ENCODE peak calls at places on chromosomes 2 and 18, in four cellular contexts. Y is neural progenitor cell, I is cardiac muscle cell, N is psoas muscle. Z is an unnamed sample.

GRCh38 chr2:17309741-17310339 is 208.4 kb downstream of the RAD51AP2 start:
- DNase-seq in Y (peak; percentile 86), I (peak; percentile 82), N (no peak), Z (no peak)

GRCh38 chr2:127545796-127546195 is 10.3 kb downstream of the MYO7B start:
- DNase-seq in Y (no peak), I (no peak), N (no peak), Z (no peak)

GRCh38 chr2:98702896-98703620 is 27.9 kb downstream of the MGAT4A start:
- DNase-seq in Y (no peak), I (peak; percentile 21), N (no peak), Z (no peak)

GRCh38 chr2:234550511-234551107 is 53.7 kb upstream of the ARL4C start:
- DNase-seq in Y (peak; percentile 86), I (peak; percentile 79), N (peak; percentile 59), Z (peak; percentile 66)

GRCh38 chr2:234980476-234981187 is 28.8 kb downstream of the SH3BP4 start:
- DNase-seq in Y (no peak), I (no peak), N (no peak), Z (no peak)

GRCh38 chr2:20660506-20660905 is 6.4 kb upstream of the GDF7 start:
- DNase-seq in Y (no peak), I (no peak), N (no peak), Z (no peak)

GRCh38 chr18:10009321-10010144 is 95.7 kb downstream of the VAPA start:
- DNase-seq in Y (no peak), I (no peak), N (no peak), Z (no peak)

GRCh38 chr2:232488721-232489300 is 1.2 kb upstream of the ECEL1 start:
- DNase-seq in Y (no peak), I (no peak), N (no peak), Z (no peak)

DNA sequence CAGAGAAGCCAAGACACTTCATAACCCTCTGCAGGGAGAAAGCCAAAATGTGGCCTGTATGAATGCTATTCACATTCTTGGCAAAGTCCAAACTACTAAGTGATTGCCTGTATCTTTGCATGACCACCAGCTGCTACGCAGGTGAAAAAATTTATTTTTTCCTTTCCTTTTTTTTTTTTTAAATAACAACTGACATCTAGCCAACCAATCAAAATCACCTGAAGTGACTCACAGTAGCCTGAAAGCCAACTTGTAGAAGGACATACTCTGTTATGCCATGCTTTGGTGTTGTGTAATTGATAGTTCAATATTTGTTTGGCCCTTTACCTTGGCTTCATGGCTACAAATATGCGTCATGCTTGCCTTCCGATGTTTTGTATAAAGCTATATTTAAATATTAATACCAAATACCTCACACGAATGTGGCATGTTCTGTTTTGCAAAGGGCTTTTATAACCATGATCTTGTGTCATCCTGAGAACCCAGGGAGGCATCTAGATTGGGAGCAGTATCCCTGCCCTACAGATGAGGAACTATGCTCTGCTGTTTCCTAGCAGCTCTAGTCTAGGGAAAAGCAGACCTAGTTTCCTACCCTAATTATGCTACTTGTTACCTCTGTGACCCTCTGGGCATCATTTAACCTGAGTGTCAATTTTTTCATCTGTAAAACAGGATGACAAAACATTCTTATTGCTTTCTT is 102.1 kb downstream of the MYOM1 start:
- DNase-seq in Y (no peak), I (no peak), N (no peak), Z (no peak)
- TF ChIP-seq CTCF in Y (no peak), I (no peak), N (no peak), Z (no peak)

GRCh38 chr18:31575515-31576246 is 16.0 kb upstream of the TTR start:
- DNase-seq in Y (no peak), I (no peak), N (no peak), Z (no peak)

GRCh38 chr18:31576670-31577069 is 15.0 kb upstream of the TTR start:
- DNase-seq in Y (no peak), I (no peak), N (no peak), Z (no peak)

GRCh38 chr18:31572368-31572767 is 19.3 kb upstream of the TTR start:
- DNase-seq in Y (no peak), I (no peak), N (no peak), Z (no peak)

GRCh38 chr18:31573047-31573446 is 18.6 kb upstream of the TTR start:
- DNase-seq in Y (no peak), I (no peak), N (no peak), Z (no peak)

DNA sequence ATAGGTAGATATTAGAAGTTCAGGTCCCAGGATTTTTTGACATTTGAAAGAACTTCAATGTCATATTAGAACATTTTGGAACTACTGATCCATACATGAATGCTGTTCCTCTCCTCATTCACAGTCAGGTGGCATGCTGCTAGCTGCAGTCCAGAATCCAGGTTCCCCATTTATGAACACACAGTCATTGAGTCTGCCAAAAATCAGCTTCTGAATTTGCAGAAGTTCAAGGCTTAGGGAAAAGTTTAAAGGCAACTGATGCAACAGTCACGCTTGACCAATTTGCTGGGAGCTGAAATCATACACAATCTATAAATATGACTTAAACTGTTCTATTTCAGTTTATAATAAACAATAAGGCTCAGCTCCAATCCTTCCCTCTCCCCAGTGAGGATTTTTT is 17.3 kb upstream of the TTR start:
- DNase-seq in Y (no peak), I (no peak), N (no peak), Z (no peak)
- H3K4me1 ChIP-seq in Y (peaks cover 13% of the 10 kb centered on the region), I (no peaks in the 10 kb centered on the region), N (no peaks in the 10 kb centered on the region), Z (no peaks in the 10 kb centered on the region)

GRCh38 chr18:3380384-3380961 is 69.5 kb upstream of the TGIF1 start:
- DNase-seq in Y (no peak), I (no peak), N (peak; percentile 46), Z (no peak)
- TF ChIP-seq CTCF in Y (peak; percentile 12), I (peak; percentile 16), N (no peak), Z (no peak)

GRCh38 chr2:138493334-138493733 is 8.2 kb upstream of the SPOPL start:
- DNase-seq in Y (no peak), I (no peak), N (no peak), Z (no peak)

GRCh38 chr2:138491495-138491862 is 10.1 kb upstream of the SPOPL start:
- DNase-seq in Y (no peak), I (no peak), N (no peak), Z (no peak)

GRCh38 chr2:138490673-138491494 is 10.7 kb upstream of the SPOPL start:
- DNase-seq in Y (no peak), I (no peak), N (no peak), Z (no peak)

GRCh38 chr2:138494265-138494966 is 7.2 kb upstream of the SPOPL start:
- DNase-seq in Y (no peak), I (no peak), N (no peak), Z (no peak)

DNA sequence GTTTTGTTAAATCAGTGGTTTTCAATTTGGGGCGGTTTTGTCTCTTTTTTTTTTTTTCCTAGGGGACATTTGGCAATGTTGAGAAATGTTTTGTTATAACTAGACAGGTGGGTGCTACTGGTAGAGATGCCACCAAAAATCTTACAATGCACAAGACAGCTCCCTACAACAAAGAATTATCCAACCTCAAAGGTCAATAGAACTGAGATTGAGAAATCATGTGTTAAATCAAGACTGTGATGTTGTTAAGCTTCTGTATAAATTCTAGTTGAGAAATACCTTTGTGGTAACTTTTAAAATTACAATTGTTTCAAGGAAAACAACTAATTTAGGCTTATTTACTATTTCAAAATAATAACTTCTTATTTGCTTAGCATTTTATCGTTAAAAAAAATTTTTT is 9.4 kb upstream of the SPOPL start:
- DNase-seq in Y (no peak), I (no peak), N (no peak), Z (no peak)
- H3K4me1 ChIP-seq in Y (no peaks in the 10 kb centered on the region), I (no peaks in the 10 kb centered on the region), N (peaks cover 8% of the 10 kb centered on the region), Z (no peaks in the 10 kb centered on the region)

DNA sequence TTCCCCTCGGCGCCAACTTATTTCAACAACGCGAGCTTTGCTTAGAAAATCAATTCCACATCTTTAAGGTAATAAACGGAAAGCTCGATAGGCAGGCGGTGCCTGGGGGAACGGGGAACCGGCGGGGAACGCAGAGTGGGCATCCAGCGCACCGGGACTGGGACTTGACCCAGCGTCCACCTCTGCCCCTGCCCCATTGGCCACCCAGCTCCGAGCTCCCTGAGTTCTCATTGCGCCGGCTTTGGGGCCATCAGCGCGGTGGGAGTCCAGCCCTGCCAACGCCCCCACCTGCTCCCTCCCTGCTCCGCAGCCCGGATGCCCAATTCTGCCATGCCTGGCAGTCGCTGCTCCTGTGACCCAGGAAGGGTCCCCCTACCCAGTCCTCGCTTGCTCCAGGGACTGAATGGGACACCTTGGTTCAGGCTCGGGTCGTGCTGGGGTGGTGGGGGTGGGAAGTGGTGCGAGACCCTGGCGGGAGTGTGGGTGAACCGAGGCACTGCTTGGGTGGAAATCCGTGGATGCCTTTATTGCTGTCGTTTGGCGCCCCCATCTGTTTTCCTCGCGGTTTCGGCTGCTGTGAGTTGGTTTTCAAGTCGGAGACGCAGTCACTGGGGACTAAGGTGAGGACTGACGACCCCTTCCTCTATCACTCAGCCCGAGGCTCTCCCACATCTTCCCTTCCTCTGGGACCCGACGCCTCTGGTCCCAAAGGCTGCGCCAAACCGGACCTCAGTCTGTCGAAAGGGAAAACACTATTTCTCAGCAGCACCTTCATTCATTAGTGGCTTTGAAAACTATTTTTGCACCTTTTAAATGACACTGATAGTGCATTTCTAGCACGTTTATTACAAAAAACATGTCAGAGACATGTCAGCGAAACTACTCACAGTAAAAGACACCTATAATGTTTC is 2.4 kb upstream of the EVX2 start:
- DNase-seq in Y (peak; percentile 78), I (peak; percentile 78), N (no peak), Z (no peak)
- TF ChIP-seq CTCF in Y (peak; percentile 75), I (peak; percentile 47), N (peak; percentile 53), Z (no peak)

GRCh38 chr2:144477943-144478283 is 42.0 kb downstream of the ZEB2 start:
- DNase-seq in Y (no peak), I (no peak), N (no peak), Z (no peak)
- H3K4me1 ChIP-seq in Y (peaks cover 57% of the 10 kb centered on the region), I (peaks cover 62% of the 10 kb centered on the region), N (peaks cover 24% of the 10 kb centered on the region), Z (peaks cover 22% of the 10 kb centered on the region)

GRCh38 chr2:224449212-224450147 is 47.6 kb upstream of the FAM124B start:
- DNase-seq in Y (no peak), I (no peak), N (no peak), Z (no peak)
- TF ChIP-seq CTCF in Y (peak; percentile 67), I (peak; percentile 67), N (peak; percentile 57), Z (no peak)

GRCh38 chr2:236852100-236852976 is 233.4 kb upstream of the COPS8 start:
- DNase-seq in Y (no peak), I (no peak), N (no peak), Z (no peak)
- H3K4me1 ChIP-seq in Y (peaks cover 47% of the 10 kb centered on the region), I (peaks cover 13% of the 10 kb centered on the region), N (peaks cover 18% of the 10 kb centered on the region), Z (no peaks in the 10 kb centered on the region)

GRCh38 chr18:37019157-37019571 is 190.2 kb downstream of the KIAA1328 start:
- DNase-seq in Y (peak; percentile 42), I (peak; percentile 6), N (no peak), Z (no peak)
- TF ChIP-seq CTCF in Y (peak; percentile 56), I (peak; percentile 32), N (no peak), Z (no peak)